ENCODE peak calls at places on chromosome 11, in four cellular contexts. E is ovary, D is fibroblast of lung, B is DND-41. P is an unnamed sample.

GRCh38 chr11:60633645-60634044 is 65.8 kb upstream of the MS4A8 start:
- DNase-seq in E (no peak), D (no peak), B (peak; percentile 41), P (no peak)

GRCh38 chr11:27933992-27934829 is 173.7 kb downstream of the KIF18A start:
- DNase-seq in B (no peak), E (no peak), D (peak; percentile 93), P (no peak)

GRCh38 chr11:37999171-37999570 is 1401.1 kb upstream of the RAG2 start:
- DNase-seq in D (no peak), B (no peak), E (no peak), P (no peak)

GRCh38 chr11:70016666-70017347 is 61.3 kb upstream of the ANO1 start:
- DNase-seq in B (no peak), D (no peak), E (no peak), P (no peak)

GRCh38 chr11:68260484-68260883 is 11.3 kb downstream of the C11orf24 start:
- DNase-seq in B (no peak), E (no peak), D (no peak), P (no peak)

GRCh38 chr11:20047006-20047405 is 113.3 kb downstream of the DBX1 start:
- DNase-seq in B (no peak), D (no peak), E (no peak), P (no peak)

GRCh38 chr11:111731839-111732238 is 34.4 kb downstream of the PPP2R1B start:
- DNase-seq in E (no peak), D (no peak), B (no peak), P (no peak)

GRCh38 chr11:93796832-93797231 is 12.8 kb downstream of the MED17 start:
- DNase-seq in D (no peak), E (no peak), B (no peak), P (no peak)

GRCh38 chr11:47413908-47414684 is 5.7 kb downstream of the SLC39A13 start:
- DNase-seq in D (peak; percentile 84), E (no peak), B (no peak), P (no peak)

GRCh38 chr11:78158987-78159662 is 19.7 kb upstream of the ALG8 start:
- DNase-seq in E (peak; percentile 63), D (peak; percentile 24), B (no peak), P (peak; percentile 80)

GRCh38 chr11:20493340-20493739 is 105.8 kb downstream of the PRMT3 start:
- DNase-seq in D (no peak), B (no peak), E (no peak), P (no peak)

GRCh38 chr11:130999992-131000770 is 83.9 kb upstream of the SNX19 start:
- DNase-seq in B (no peak), E (no peak), D (peak; percentile 97), P (no peak)
- H3K27ac ChIP-seq in B (no peak overlapping the region), E (no peak overlapping the region), D (peak overlapping the region; percentile 60), P (no peak overlapping the region)

GRCh38 chr11:12169822-12170221 is 59.4 kb downstream of the MICAL2 start:
- DNase-seq in B (no peak), E (no peak), D (no peak), P (no peak)

GRCh38 chr11:12168114-12168513 is 57.7 kb downstream of the MICAL2 start:
- DNase-seq in D (no peak), B (no peak), E (no peak), P (no peak)

GRCh38 chr11:12165237-12165875 is 55.0 kb downstream of the MICAL2 start:
- DNase-seq in B (no peak), E (peak; percentile 9), D (no peak), P (no peak)

GRCh38 chr11:12166299-12167092 is 56.1 kb downstream of the MICAL2 start:
- DNase-seq in D (no peak), B (no peak), E (no peak), P (no peak)

DNA sequence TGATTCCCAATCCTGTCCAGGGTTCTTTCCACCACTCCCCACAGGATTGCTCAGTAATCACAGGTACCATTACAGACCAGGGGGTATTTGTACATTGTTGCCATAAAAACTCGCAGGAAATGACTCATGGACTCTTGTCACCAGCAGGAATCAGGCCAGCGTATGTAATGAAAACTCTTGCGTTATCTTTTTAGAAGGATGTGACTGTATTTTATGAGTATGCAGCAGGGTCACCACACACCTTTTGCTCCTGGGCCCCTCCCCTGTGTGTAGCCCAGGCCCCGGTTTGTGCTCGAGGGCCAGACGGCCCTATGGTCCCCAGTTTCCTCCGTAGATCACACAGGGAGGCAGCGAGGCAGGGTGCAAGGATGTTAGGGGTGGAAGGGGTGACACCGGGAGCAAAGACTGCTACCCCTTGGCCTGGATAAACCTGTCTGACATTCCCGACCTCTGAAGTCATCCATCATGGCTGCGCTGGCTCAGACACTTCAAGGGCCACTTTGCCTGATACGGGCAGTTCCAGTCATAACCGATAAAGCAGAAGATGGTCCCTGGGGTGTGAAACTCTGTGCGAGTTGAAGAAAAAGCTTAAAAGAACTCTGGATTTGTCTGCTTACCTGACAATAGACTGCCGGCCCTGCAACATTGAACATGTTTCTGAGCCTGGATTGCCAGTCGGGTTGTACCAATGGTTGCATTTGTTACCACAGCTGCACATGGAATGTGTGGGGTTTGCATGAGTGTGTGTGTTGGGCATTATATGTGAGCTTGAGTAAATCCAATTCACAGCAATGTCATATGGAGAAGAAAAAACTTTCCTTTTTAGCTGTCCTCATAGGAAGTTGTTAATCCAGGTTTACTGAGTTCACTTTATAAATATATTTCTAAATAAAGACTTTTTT is 57.0 kb downstream of the MICAL2 start:
- DNase-seq in B (no peak), E (peak; percentile 26), D (peak; percentile 80), P (peak; percentile 33)
- H3K4me1 ChIP-seq in B (no peaks in the 10 kb centered on the region), E (peaks cover 3% of the 10 kb centered on the region), D (peaks cover 39% of the 10 kb centered on the region), P (peaks cover 21% of the 10 kb centered on the region)

DNA sequence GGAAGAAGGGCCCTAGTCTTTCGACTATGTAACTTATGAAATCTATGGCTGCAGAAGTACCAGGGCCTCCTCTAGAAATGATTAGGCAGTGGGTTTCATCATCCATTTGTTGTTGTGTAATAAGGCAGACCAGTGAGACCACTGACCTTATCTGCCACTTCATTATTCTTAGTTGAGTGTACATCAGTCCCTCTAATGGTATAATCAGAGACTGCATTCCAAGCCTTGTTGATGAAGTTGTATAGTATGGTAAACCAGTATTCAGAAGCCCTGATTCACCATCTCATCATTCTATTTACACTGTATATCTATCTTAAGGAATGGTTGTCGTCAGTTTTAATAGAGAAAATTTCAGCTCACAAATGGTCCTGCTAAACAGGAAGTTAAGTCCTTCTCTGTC is 32.2 kb upstream of the GRIA4 start:
- DNase-seq in D (peak; percentile 64), E (no peak), B (no peak), P (no peak)
- H3K4me3 ChIP-seq in D (no peak overlapping the region), E (no peak overlapping the region), B (no peak overlapping the region), P (no peak overlapping the region)

GRCh38 chr11:65130631-65131416 is 3.5 kb downstream of the SYVN1 start:
- DNase-seq in B (no peak), E (peak; percentile 16), D (no peak), P (no peak)
- H3K27ac ChIP-seq in B (no peak overlapping the region), E (no peak overlapping the region), D (no peak overlapping the region), P (no peak overlapping the region)

GRCh38 chr11:61896665-61897386 is 5.5 kb upstream of the FADS3 start:
- DNase-seq in B (no peak), D (no peak), E (no peak), P (no peak)

GRCh38 chr11:61899146-61899841 is 7.9 kb upstream of the FADS3 start:
- DNase-seq in D (peak; percentile 68), B (peak; percentile 91), E (peak; percentile 86), P (peak; percentile 95)

GRCh38 chr11:61900251-61900650 is 8.9 kb upstream of the FADS3 start:
- DNase-seq in D (no peak), E (no peak), B (no peak), P (no peak)

GRCh38 chr11:61897387-61898246 is 6.3 kb upstream of the FADS3 start:
- DNase-seq in E (peak; percentile 85), B (peak; percentile 80), D (peak; percentile 67), P (peak; percentile 90)

DNA sequence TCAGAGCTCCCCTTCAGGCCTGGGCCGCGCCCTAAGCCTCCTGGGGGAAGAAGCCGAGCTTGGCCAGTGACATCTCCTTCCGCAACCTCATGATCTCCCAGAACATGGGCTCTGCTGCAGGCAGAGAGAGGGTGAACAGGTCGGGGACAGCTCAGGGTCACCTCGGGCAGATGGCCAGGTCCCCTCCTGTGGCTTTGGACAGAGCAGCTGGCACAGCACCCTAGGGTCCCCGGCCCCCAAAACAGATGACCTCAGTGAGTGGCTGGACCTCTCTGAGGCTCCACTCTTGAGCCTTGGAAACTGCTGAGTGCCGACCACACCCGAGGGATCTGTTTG is 6.9 kb upstream of the FADS3 start:
- DNase-seq in B (no peak), D (no peak), E (no peak), P (no peak)
- H3K4me1 ChIP-seq in B (peaks cover 6% of the 10 kb centered on the region), D (no peaks in the 10 kb centered on the region), E (peaks cover 3% of the 10 kb centered on the region), P (no peaks in the 10 kb centered on the region)

GRCh38 chr11:72750556-72751292 is 1.5 kb downstream of the ARAP1 start:
- DNase-seq in D (no peak), B (no peak), E (no peak), P (no peak)
- H3K4me3 ChIP-seq in D (peak overlapping the region; percentile 77), B (no peak overlapping the region), E (no peak overlapping the region), P (no peak overlapping the region)

GRCh38 chr11:61700720-61701119 is 20.5 kb downstream of the DAGLA start:
- DNase-seq in D (no peak), B (no peak), E (no peak), P (peak; percentile 55)
- H3K27ac ChIP-seq in D (no peak overlapping the region), B (no peak overlapping the region), E (no peak overlapping the region), P (peak overlapping the region; percentile 82)

GRCh38 chr11:86162257-86162656 is 82.3 kb upstream of the EED start:
- DNase-seq in D (peak; percentile 83), B (no peak), E (peak; percentile 58), P (no peak)
- H3K4me1 ChIP-seq in D (peaks cover 10% of the 10 kb centered on the region), B (no peaks in the 10 kb centered on the region), E (peaks cover 21% of the 10 kb centered on the region), P (peaks cover 4% of the 10 kb centered on the region)

DNA sequence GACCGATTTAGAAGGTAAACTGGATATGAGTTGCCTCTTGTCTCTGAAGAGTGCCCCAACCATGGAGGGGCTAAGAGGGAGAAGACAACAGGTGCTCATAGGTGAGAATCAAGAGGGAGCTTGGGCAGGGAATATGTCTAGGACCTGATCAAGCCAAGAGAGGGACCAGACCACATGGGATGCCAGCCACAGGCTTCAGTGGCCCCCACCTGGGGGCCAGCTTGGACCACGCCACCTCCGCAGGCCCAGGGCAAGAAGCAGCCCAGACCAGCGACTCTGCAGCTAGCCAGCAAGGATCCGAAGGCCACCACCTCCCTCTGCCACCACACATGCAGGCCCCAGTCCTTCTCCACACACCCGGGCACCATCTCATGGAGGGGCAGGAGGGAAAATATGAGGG is 92.5 kb upstream of the LDLRAD3 start:
- DNase-seq in D (no peak), E (no peak), B (no peak), P (no peak)
- H3K4me3 ChIP-seq in D (no peak overlapping the region), E (no peak overlapping the region), B (no peak overlapping the region), P (no peak overlapping the region)